ENCODE peak calls at places on chromosomes 3 and 15, in six cellular contexts. One of them, this sample, is unnamed.

GRCh38 chr15:90291679-90292356 is 26.3 kb downstream of the NGRN start:
- DNase-seq in brain microvascular endothelial cell: no peak
- DNase-seq in stimulated activated CD8-positive, alpha-beta memory T cell treated with anti-CD3 and anti-CD28 coated beads, Interleukin-7, amount 100 ng/mL, for 24 hours: no peak
- DNase-seq in HEK293T: peak
- DNase-seq in brain pericyte: no peak
- DNase-seq in glutamatergic neuron: no peak
- DNase-seq in this sample: peak

GRCh38 chr3:4476507-4476906 is 9.4 kb upstream of the SUMF1 start:
- DNase-seq in brain microvascular endothelial cell: no peak
- DNase-seq in stimulated activated CD8-positive, alpha-beta memory T cell treated with anti-CD3 and anti-CD28 coated beads, Interleukin-7, amount 100 ng/mL, for 24 hours: no peak
- DNase-seq in HEK293T: no peak
- DNase-seq in brain pericyte: no peak
- DNase-seq in glutamatergic neuron: no peak
- DNase-seq in this sample: no peak

GRCh38 chr3:80770106-80771079 is 991.1 kb downstream of the GBE1 start:
- DNase-seq in brain microvascular endothelial cell: no peak
- DNase-seq in stimulated activated CD8-positive, alpha-beta memory T cell treated with anti-CD3 and anti-CD28 coated beads, Interleukin-7, amount 100 ng/mL, for 24 hours: no peak
- DNase-seq in HEK293T: no peak
- DNase-seq in brain pericyte: no peak
- DNase-seq in glutamatergic neuron: peak
- DNase-seq in this sample: no peak

GRCh38 chr3:147651107-147651506 is 241.9 kb downstream of the ZIC1 start:
- DNase-seq in brain microvascular endothelial cell: peak
- DNase-seq in stimulated activated CD8-positive, alpha-beta memory T cell treated with anti-CD3 and anti-CD28 coated beads, Interleukin-7, amount 100 ng/mL, for 24 hours: no peak
- DNase-seq in HEK293T: no peak
- DNase-seq in brain pericyte: no peak
- DNase-seq in glutamatergic neuron: no peak
- DNase-seq in this sample: no peak

GRCh38 chr3:51617597-51617996 is 53.5 kb upstream of the TEX264 start:
- DNase-seq in brain microvascular endothelial cell: no peak
- DNase-seq in stimulated activated CD8-positive, alpha-beta memory T cell treated with anti-CD3 and anti-CD28 coated beads, Interleukin-7, amount 100 ng/mL, for 24 hours: no peak
- DNase-seq in HEK293T: no peak
- DNase-seq in brain pericyte: no peak
- DNase-seq in glutamatergic neuron: no peak
- DNase-seq in this sample: no peak

GRCh38 chr3:37150621-37151020 is 23.8 kb downstream of the LRRFIP2 start:
- DNase-seq in brain microvascular endothelial cell: no peak
- DNase-seq in stimulated activated CD8-positive, alpha-beta memory T cell treated with anti-CD3 and anti-CD28 coated beads, Interleukin-7, amount 100 ng/mL, for 24 hours: no peak
- DNase-seq in HEK293T: no peak
- DNase-seq in brain pericyte: no peak
- DNase-seq in glutamatergic neuron: no peak
- DNase-seq in this sample: no peak

GRCh38 chr3:28151207-28151550 is 90.2 kb upstream of the CMC1 start:
- DNase-seq in brain microvascular endothelial cell: no peak
- DNase-seq in stimulated activated CD8-positive, alpha-beta memory T cell treated with anti-CD3 and anti-CD28 coated beads, Interleukin-7, amount 100 ng/mL, for 24 hours: no peak
- DNase-seq in HEK293T: no peak
- DNase-seq in brain pericyte: no peak
- DNase-seq in glutamatergic neuron: no peak
- DNase-seq in this sample: no peak

GRCh38 chr3:89690649-89691048 is 583.2 kb downstream of the EPHA3 start:
- DNase-seq in brain microvascular endothelial cell: no peak
- DNase-seq in stimulated activated CD8-positive, alpha-beta memory T cell treated with anti-CD3 and anti-CD28 coated beads, Interleukin-7, amount 100 ng/mL, for 24 hours: no peak
- DNase-seq in HEK293T: no peak
- DNase-seq in brain pericyte: no peak
- DNase-seq in glutamatergic neuron: no peak
- DNase-seq in this sample: no peak

GRCh38 chr15:72249138-72249825 is 18.3 kb upstream of the PKM start:
- DNase-seq in brain microvascular endothelial cell: no peak
- DNase-seq in stimulated activated CD8-positive, alpha-beta memory T cell treated with anti-CD3 and anti-CD28 coated beads, Interleukin-7, amount 100 ng/mL, for 24 hours: no peak
- DNase-seq in HEK293T: no peak
- DNase-seq in brain pericyte: no peak
- DNase-seq in glutamatergic neuron: no peak
- DNase-seq in this sample: no peak

GRCh38 chr3:113104746-113105479 is 106.4 kb upstream of the BOC start:
- DNase-seq in brain microvascular endothelial cell: no peak
- DNase-seq in stimulated activated CD8-positive, alpha-beta memory T cell treated with anti-CD3 and anti-CD28 coated beads, Interleukin-7, amount 100 ng/mL, for 24 hours: no peak
- DNase-seq in HEK293T: no peak
- DNase-seq in brain pericyte: no peak
- DNase-seq in glutamatergic neuron: no peak
- DNase-seq in this sample: no peak

GRCh38 chr3:47324278-47324865 is 41.6 kb downstream of the KLHL18 start:
- DNase-seq in brain microvascular endothelial cell: peak
- DNase-seq in stimulated activated CD8-positive, alpha-beta memory T cell treated with anti-CD3 and anti-CD28 coated beads, Interleukin-7, amount 100 ng/mL, for 24 hours: peak
- DNase-seq in HEK293T: peak
- DNase-seq in brain pericyte: peak
- DNase-seq in glutamatergic neuron: peak
- DNase-seq in this sample: peak

GRCh38 chr15:73631915-73632669 is 1.1 kb downstream of the NPTN start:
- DNase-seq in brain microvascular endothelial cell: no peak
- DNase-seq in stimulated activated CD8-positive, alpha-beta memory T cell treated with anti-CD3 and anti-CD28 coated beads, Interleukin-7, amount 100 ng/mL, for 24 hours: no peak
- DNase-seq in HEK293T: peak
- DNase-seq in brain pericyte: no peak
- DNase-seq in glutamatergic neuron: no peak
- DNase-seq in this sample: no peak

GRCh38 chr15:91787198-91787597 is 66.3 kb upstream of the SLCO3A1 start:
- DNase-seq in brain microvascular endothelial cell: no peak
- DNase-seq in stimulated activated CD8-positive, alpha-beta memory T cell treated with anti-CD3 and anti-CD28 coated beads, Interleukin-7, amount 100 ng/mL, for 24 hours: no peak
- DNase-seq in HEK293T: no peak
- DNase-seq in brain pericyte: no peak
- DNase-seq in glutamatergic neuron: no peak
- DNase-seq in this sample: no peak

GRCh38 chr15:46815765-46816164 is 901.5 kb upstream of the SEMA6D start:
- DNase-seq in brain microvascular endothelial cell: no peak
- DNase-seq in stimulated activated CD8-positive, alpha-beta memory T cell treated with anti-CD3 and anti-CD28 coated beads, Interleukin-7, amount 100 ng/mL, for 24 hours: no peak
- DNase-seq in HEK293T: no peak
- DNase-seq in brain pericyte: no peak
- DNase-seq in glutamatergic neuron: no peak
- DNase-seq in this sample: no peak

GRCh38 chr15:34582461-34583357 is 742 bp downstream of the GOLGA8B start:
- DNase-seq in brain microvascular endothelial cell: no peak
- DNase-seq in stimulated activated CD8-positive, alpha-beta memory T cell treated with anti-CD3 and anti-CD28 coated beads, Interleukin-7, amount 100 ng/mL, for 24 hours: no peak
- DNase-seq in HEK293T: peak
- DNase-seq in brain pericyte: no peak
- DNase-seq in glutamatergic neuron: peak
- DNase-seq in this sample: peak

GRCh38 chr3:156818890-156819289 is 7.3 kb upstream of the LEKR1 start:
- DNase-seq in brain microvascular endothelial cell: peak
- DNase-seq in stimulated activated CD8-positive, alpha-beta memory T cell treated with anti-CD3 and anti-CD28 coated beads, Interleukin-7, amount 100 ng/mL, for 24 hours: no peak
- DNase-seq in HEK293T: no peak
- DNase-seq in brain pericyte: no peak
- DNase-seq in glutamatergic neuron: no peak
- DNase-seq in this sample: no peak

GRCh38 chr15:74826911-74827310 is 484 bp downstream of the CPLX3 start:
- DNase-seq in brain microvascular endothelial cell: no peak
- DNase-seq in stimulated activated CD8-positive, alpha-beta memory T cell treated with anti-CD3 and anti-CD28 coated beads, Interleukin-7, amount 100 ng/mL, for 24 hours: no peak
- DNase-seq in HEK293T: no peak
- DNase-seq in brain pericyte: no peak
- DNase-seq in glutamatergic neuron: no peak
- DNase-seq in this sample: peak

GRCh38 chr15:71685420-71685993 is 124.8 kb upstream of the NR2E3 start:
- DNase-seq in brain microvascular endothelial cell: no peak
- DNase-seq in stimulated activated CD8-positive, alpha-beta memory T cell treated with anti-CD3 and anti-CD28 coated beads, Interleukin-7, amount 100 ng/mL, for 24 hours: no peak
- DNase-seq in HEK293T: no peak
- DNase-seq in brain pericyte: no peak
- DNase-seq in glutamatergic neuron: no peak
- DNase-seq in this sample: no peak

GRCh38 chr15:90031231-90031791 is 30.2 kb downstream of the ZNF710 start:
- DNase-seq in brain microvascular endothelial cell: peak
- DNase-seq in stimulated activated CD8-positive, alpha-beta memory T cell treated with anti-CD3 and anti-CD28 coated beads, Interleukin-7, amount 100 ng/mL, for 24 hours: no peak
- DNase-seq in HEK293T: no peak
- DNase-seq in brain pericyte: peak
- DNase-seq in glutamatergic neuron: no peak
- DNase-seq in this sample: no peak

GRCh38 chr3:71510485-71510884 is 73.0 kb downstream of the FOXP1 start:
- DNase-seq in brain microvascular endothelial cell: peak
- DNase-seq in stimulated activated CD8-positive, alpha-beta memory T cell treated with anti-CD3 and anti-CD28 coated beads, Interleukin-7, amount 100 ng/mL, for 24 hours: no peak
- DNase-seq in HEK293T: peak
- DNase-seq in brain pericyte: no peak
- DNase-seq in glutamatergic neuron: no peak
- DNase-seq in this sample: no peak

GRCh38 chr3:183123891-183124290 is 24.6 kb upstream of the MCCC1 start:
- DNase-seq in brain microvascular endothelial cell: no peak
- DNase-seq in stimulated activated CD8-positive, alpha-beta memory T cell treated with anti-CD3 and anti-CD28 coated beads, Interleukin-7, amount 100 ng/mL, for 24 hours: no peak
- DNase-seq in HEK293T: no peak
- DNase-seq in brain pericyte: no peak
- DNase-seq in glutamatergic neuron: no peak
- DNase-seq in this sample: no peak

GRCh38 chr3:100761951-100762350 is 52.7 kb downstream of the TFG start:
- DNase-seq in brain microvascular endothelial cell: no peak
- DNase-seq in stimulated activated CD8-positive, alpha-beta memory T cell treated with anti-CD3 and anti-CD28 coated beads, Interleukin-7, amount 100 ng/mL, for 24 hours: no peak
- DNase-seq in HEK293T: no peak
- DNase-seq in brain pericyte: no peak
- DNase-seq in glutamatergic neuron: no peak
- DNase-seq in this sample: no peak

GRCh38 chr15:39592500-39592899 is 11.6 kb downstream of the THBS1 start:
- DNase-seq in brain microvascular endothelial cell: no peak
- DNase-seq in stimulated activated CD8-positive, alpha-beta memory T cell treated with anti-CD3 and anti-CD28 coated beads, Interleukin-7, amount 100 ng/mL, for 24 hours: no peak
- DNase-seq in HEK293T: no peak
- DNase-seq in brain pericyte: no peak
- DNase-seq in glutamatergic neuron: no peak
- DNase-seq in this sample: no peak

GRCh38 chr3:23202921-23203650 is at the start of gene UBE2E2:
- DNase-seq in brain microvascular endothelial cell: peak
- DNase-seq in stimulated activated CD8-positive, alpha-beta memory T cell treated with anti-CD3 and anti-CD28 coated beads, Interleukin-7, amount 100 ng/mL, for 24 hours: no peak
- DNase-seq in HEK293T: peak
- DNase-seq in brain pericyte: no peak
- DNase-seq in glutamatergic neuron: peak
- DNase-seq in this sample: peak

GRCh38 chr15:80264031-80264430 is 12.0 kb upstream of the CTXND1 start:
- DNase-seq in brain microvascular endothelial cell: peak
- DNase-seq in stimulated activated CD8-positive, alpha-beta memory T cell treated with anti-CD3 and anti-CD28 coated beads, Interleukin-7, amount 100 ng/mL, for 24 hours: no peak
- DNase-seq in HEK293T: no peak
- DNase-seq in brain pericyte: no peak
- DNase-seq in glutamatergic neuron: no peak
- DNase-seq in this sample: no peak

GRCh38 chr3:8443829-8444791 is 57.5 kb upstream of the LMCD1 start:
- DNase-seq in brain microvascular endothelial cell: peak
- DNase-seq in stimulated activated CD8-positive, alpha-beta memory T cell treated with anti-CD3 and anti-CD28 coated beads, Interleukin-7, amount 100 ng/mL, for 24 hours: no peak
- DNase-seq in HEK293T: peak
- DNase-seq in brain pericyte: peak
- DNase-seq in glutamatergic neuron: peak
- DNase-seq in this sample: peak

GRCh38 chr15:42141246-42141645 is 15.2 kb downstream of the PLA2G4F start:
- DNase-seq in brain microvascular endothelial cell: no peak
- DNase-seq in stimulated activated CD8-positive, alpha-beta memory T cell treated with anti-CD3 and anti-CD28 coated beads, Interleukin-7, amount 100 ng/mL, for 24 hours: no peak
- DNase-seq in HEK293T: no peak
- DNase-seq in brain pericyte: no peak
- DNase-seq in glutamatergic neuron: no peak
- DNase-seq in this sample: no peak

This sample was measured in WERI-Rb-1.